ENCODE peak calls at places on chromosomes 1 and 21, in five cellular contexts. K, Z, B, E and I are unnamed samples.

GRCh38 chr1:162113419-162113818 is 43.9 kb downstream of the NOS1AP start:
- DNase-seq in B (no peak), K (no peak), E (no peak), Z (no peak), I (no peak)

GRCh38 chr1:4657920-4658585 is 3.6 kb downstream of the AJAP1 start:
- DNase-seq in K (no peak), B (no peak), E (no peak), Z (no peak), I (peak; percentile 81)

GRCh38 chr1:150566589-150567340 is 12.6 kb downstream of the MCL1 start:
- DNase-seq in B (no peak), Z (no peak), E (no peak), K (no peak), I (no peak)

GRCh38 chr1:220924331-220924730 is 45.1 kb downstream of the HLX start:
- DNase-seq in E (no peak), K (no peak), B (no peak), Z (no peak), I (no peak)

GRCh38 chr1:119633575-119634325 is 14.3 kb downstream of the ZNF697 start:
- DNase-seq in K (no peak), Z (no peak), B (no peak), E (no peak), I (no peak)

GRCh38 chr1:16038620-16038912 is 5.0 kb upstream of the CLCNKB start:
- DNase-seq in E (no peak), K (no peak), Z (no peak), B (peak; percentile 37), I (no peak)

GRCh38 chr1:150661156-150661555 is 31.7 kb upstream of the ENSA start:
- DNase-seq in Z (peak; percentile 28), B (no peak), K (peak; percentile 93), E (no peak), I (no peak)

GRCh38 chr1:2592672-2593071 is 6.1 kb downstream of the PRXL2B start:
- DNase-seq in E (no peak), B (peak; percentile 53), K (peak; percentile 15), Z (no peak), I (peak; percentile 20)

GRCh38 chr1:4425892-4426291 is 228.5 kb upstream of the AJAP1 start:
- DNase-seq in Z (no peak), K (no peak), E (no peak), B (no peak), I (no peak)

GRCh38 chr1:121483961-121484424 is 299.2 kb downstream of the SRGAP2C start:
- DNase-seq in K (peak; percentile 81), Z (no peak), E (peak; percentile 59), B (no peak), I (no peak)

GRCh38 chr1:236059011-236059410 is 5.9 kb downstream of the NID1 start:
- DNase-seq in B (no peak), E (no peak), K (no peak), Z (no peak), I (no peak)

GRCh38 chr1:236060286-236060685 is 4.6 kb downstream of the NID1 start:
- DNase-seq in B (no peak), E (no peak), K (no peak), Z (no peak), I (no peak)

GRCh38 chr1:236057546-236057945 is 7.3 kb downstream of the NID1 start:
- DNase-seq in B (no peak), E (no peak), K (no peak), Z (no peak), I (no peak)

GRCh38 chr1:236063551-236063918 is 1.4 kb downstream of the NID1 start:
- DNase-seq in Z (no peak), B (no peak), K (no peak), E (no peak), I (no peak)

DNA sequence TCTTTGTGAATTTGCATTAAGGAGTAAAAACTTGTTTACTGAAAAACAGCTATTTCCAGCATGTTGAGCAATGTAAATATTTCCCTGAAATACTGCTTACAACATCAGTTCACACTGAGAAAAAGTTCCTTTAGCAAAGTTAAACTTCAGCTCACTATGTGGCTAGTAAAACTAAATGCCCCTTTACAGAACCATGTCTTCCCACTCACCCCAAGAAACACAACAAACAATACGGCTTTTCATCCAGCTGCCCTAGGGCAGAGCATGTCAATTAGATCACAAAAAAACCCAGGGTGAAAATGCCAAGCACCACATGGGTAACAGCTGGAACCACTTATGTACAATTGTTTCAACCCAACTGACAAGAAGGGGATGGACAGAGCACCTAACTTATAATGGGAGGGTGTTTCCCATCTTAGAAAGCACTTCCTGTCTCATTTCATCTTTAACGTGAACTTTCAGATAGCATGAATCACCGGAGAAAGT is 6.7 kb downstream of the NID1 start:
- DNase-seq in K (no peak), E (no peak), B (no peak), Z (no peak), I (no peak)
- H3K4me3 ChIP-seq in K (no peak overlapping the region), E (no peak overlapping the region), B (no peak overlapping the region), Z (no peak overlapping the region), I (no peak overlapping the region)

DNA sequence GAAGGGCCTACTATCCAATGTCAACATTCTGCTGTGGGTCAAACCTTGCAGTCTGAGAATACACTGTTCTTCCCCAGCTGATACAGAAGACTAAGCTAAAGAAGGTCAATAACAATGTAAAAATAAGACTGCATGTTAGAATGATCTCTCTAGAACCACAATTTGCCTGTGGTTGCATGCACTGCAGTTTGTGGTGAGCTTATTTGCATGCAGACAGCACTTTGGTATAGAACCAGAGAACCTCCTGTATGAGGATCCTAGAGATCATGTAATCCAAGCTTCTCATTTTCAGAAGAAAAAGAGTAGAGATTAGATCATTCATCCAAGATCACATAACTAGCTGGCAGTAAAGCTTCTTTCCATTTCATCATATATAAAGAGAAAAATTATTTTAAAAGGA is 15.8 kb downstream of the SYNJ1 start:
- DNase-seq in K (no peak), E (no peak), B (no peak), Z (no peak), I (no peak)
- TF ChIP-seq CTCF in K (no peak), E (no peak), B (no peak), Z (no peak), I (no peak)

GRCh38 chr1:179310721-179311120 is 17.1 kb downstream of the SOAT1 start:
- DNase-seq in E (peak; percentile 61), B (no peak), K (peak; percentile 90), Z (peak; percentile 76), I (no peak)
- H3K4me3 ChIP-seq in E (no peak overlapping the region), B (no peak overlapping the region), K (no peak overlapping the region), Z (no peak overlapping the region), I (no peak overlapping the region)

GRCh38 chr1:197152662-197153061 is 6.2 kb upstream of the ASPM start:
- DNase-seq in Z (no peak), E (no peak), B (no peak), K (no peak), I (no peak)

GRCh38 chr1:197159461-197159860 is 13.0 kb upstream of the ASPM start:
- DNase-seq in E (no peak), B (no peak), Z (no peak), K (no peak), I (no peak)

GRCh38 chr1:197151185-197151584 is 4.7 kb upstream of the ASPM start:
- DNase-seq in B (no peak), Z (no peak), K (no peak), E (no peak), I (no peak)

DNA sequence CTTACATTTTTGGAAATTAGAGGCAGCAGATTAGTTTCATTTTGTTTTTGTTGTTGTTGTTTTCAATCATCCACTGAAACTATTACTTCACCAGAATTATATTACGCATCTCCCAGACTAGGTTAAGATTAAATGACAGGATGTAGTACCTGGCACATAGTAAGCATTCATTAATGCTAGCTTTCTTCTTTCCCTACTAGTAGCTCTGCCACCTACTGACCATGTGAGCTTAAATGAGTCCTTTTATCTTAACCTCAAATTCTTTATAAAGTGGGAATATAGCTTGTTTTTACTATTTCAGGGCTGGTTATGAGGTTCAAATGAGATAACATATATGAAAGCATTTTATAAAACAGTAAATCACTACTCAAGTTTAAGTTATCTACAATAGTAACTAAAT is 10.2 kb upstream of the ASPM start:
- DNase-seq in Z (no peak), B (no peak), K (peak; percentile 15), E (no peak), I (no peak)
- TF ChIP-seq CTCF in Z (no peak), B (no peak), K (peak; percentile 19), E (no peak), I (no peak)

DNA sequence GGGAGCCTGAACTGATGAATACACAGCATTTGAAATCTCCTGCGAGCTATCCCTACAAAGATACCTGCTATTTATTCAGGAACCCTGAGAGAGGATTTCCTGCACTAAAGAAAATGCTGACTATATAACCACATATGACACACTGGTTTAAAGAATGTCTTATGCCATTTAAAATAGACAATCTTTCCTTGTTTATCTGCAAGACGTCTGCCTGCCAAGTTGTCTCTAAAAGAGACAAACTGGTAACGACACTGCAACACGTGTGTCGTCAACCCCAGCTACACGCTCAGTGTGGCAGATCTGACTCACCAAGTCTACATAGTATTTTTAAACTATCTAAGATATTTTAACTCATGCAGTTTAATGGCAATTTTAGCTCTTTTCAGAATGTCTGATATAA is 42.7 kb downstream of the APP start:
- DNase-seq in E (no peak), K (peak; percentile 64), Z (no peak), B (no peak), I (peak; percentile 53)
- H3K4me3 ChIP-seq in E (no peak overlapping the region), K (no peak overlapping the region), Z (no peak overlapping the region), B (no peak overlapping the region), I (peak overlapping the region; percentile 20)

DNA sequence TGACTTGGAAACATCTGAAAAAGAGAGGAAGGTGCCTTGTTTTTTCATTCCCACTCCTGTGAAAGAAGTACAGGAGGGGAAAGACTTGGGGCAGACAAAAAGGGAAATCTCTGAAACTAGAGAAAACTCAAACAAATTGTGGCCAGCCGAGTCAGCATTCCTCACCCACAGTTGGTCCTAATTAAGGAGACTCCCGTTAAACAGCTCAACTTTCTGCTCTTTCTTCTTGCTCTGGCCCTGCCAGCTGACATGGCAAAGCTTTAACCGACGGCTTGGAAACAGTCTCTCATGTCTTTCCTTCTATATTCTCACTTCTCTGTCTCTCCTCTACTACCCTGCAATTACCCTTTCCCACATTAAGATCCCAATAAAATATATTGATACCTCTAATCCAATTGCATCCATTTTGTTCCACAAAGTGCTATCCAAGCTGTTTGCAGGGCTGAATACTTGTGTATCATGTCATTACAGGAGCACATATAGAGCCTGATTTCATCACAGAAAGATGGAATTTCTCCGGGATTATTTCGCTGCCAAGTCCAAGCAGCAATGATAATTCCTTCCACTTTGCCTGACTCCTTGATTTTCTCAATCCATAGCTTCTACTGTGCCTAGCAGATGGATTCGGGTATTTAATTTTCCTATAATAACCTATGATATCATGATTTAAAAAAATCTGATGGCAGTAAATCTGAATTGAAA is 65.4 kb upstream of the IPO9 start:
- DNase-seq in Z (no peak), E (no peak), B (no peak), K (no peak), I (no peak)
- TF ChIP-seq CTCF in Z (no peak), E (no peak), B (no peak), K (no peak), I (no peak)

GRCh38 chr1:156118175-156118868 is 3.8 kb downstream of the LMNA start:
- DNase-seq in Z (no peak), E (no peak), B (peak; percentile 89), K (peak; percentile 58), I (no peak)
- H3K4me3 ChIP-seq in Z (peak overlapping the region; percentile 99), E (peak overlapping the region; percentile 100), B (no peak overlapping the region), K (peak overlapping the region; percentile 99), I (peak overlapping the region; percentile 100)